ENCODE peak calls at places on chromosomes 11 and 22, in seven cellular contexts. P is NCI-H2081 treated with DMSO at 0.1 percent for 48 hours, Q is GM12891, H is lung microvascular endothelial cell, S is neural crest cell, T is T follicular helper cell, Y is RWPE1. M is an unnamed sample.
A peak's percentile ranks its signal among the peaks of the same experiment; 100 is the strongest.

GRCh38 chr11:20303451-20303965 is 60.0 kb upstream of the HTATIP2 start:
- DNase-seq in P (no peak), Q (no peak), H (no peak), S (no peak), T (no peak), Y (no peak), M (no peak)

GRCh38 chr11:65330544-65330943 is 3.1 kb upstream of the DPF2 start:
- DNase-seq in P (no peak), Q (no peak), H (no peak), S (no peak), T (no peak), Y (no peak), M (no peak)

GRCh38 chr11:134701564-134702165 is 289.6 kb upstream of the B3GAT1 start:
- DNase-seq in P (no peak), Q (no peak), H (no peak), S (no peak), T (no peak), Y (no peak), M (no peak)

GRCh38 chr22:25067851-25068421 is 115.4 kb downstream of the KIAA1671 start:
- DNase-seq in P (no peak), Q (no peak), H (no peak), S (no peak), T (peak; percentile 85), Y (no peak), M (no peak)

GRCh38 chr11:36041988-36042606 is 98.2 kb downstream of the LDLRAD3 start:
- DNase-seq in P (no peak), Q (peak; percentile 23), H (peak; percentile 34), S (no peak), T (no peak), Y (no peak), M (no peak)

GRCh38 chr22:46696225-46696518 is 41.9 kb downstream of the CERK start:
- DNase-seq in P (no peak), Q (no peak), H (no peak), S (no peak), T (no peak), Y (no peak), M (no peak)

GRCh38 chr11:70296681-70297080 is 26.2 kb downstream of the PPFIA1 start:
- DNase-seq in P (no peak), Q (no peak), H (no peak), S (no peak), T (no peak), Y (no peak), M (no peak)

GRCh38 chr22:50249382-50250248 is 1.4 kb downstream of the HDAC10 start:
- DNase-seq in P (no peak), Q (no peak), H (no peak), S (no peak), T (no peak), Y (no peak), M (no peak)

GRCh38 chr11:124894606-124895430 is 2.8 kb downstream of the ROBO4 start:
- DNase-seq in P (no peak), Q (no peak), H (no peak), S (no peak), T (no peak), Y (no peak), M (no peak)

GRCh38 chr11:111298466-111299110 is at the start of gene POU2AF3:
- DNase-seq in P (no peak), Q (peak; percentile 34), H (no peak), S (no peak), T (no peak), Y (no peak), M (peak; percentile 60)

GRCh38 chr11:70067036-70067435 is 11.1 kb upstream of the ANO1 start:
- DNase-seq in P (no peak), Q (no peak), H (no peak), S (no peak), T (no peak), Y (no peak), M (no peak)

GRCh38 chr11:78192223-78192719 is 3.6 kb downstream of the USP35 start:
- DNase-seq in P (no peak), Q (no peak), H (no peak), S (no peak), T (no peak), Y (no peak), M (peak; percentile 13)

GRCh38 chr22:49502126-49502826 is 325.4 kb downstream of the BRD1 start:
- DNase-seq in P (no peak), Q (no peak), H (no peak), S (no peak), T (no peak), Y (no peak), M (no peak)

GRCh38 chr22:28885939-28886338 is 2.6 kb downstream of the ZNRF3 start:
- DNase-seq in P (no peak), Q (no peak), H (no peak), S (no peak), T (no peak), Y (no peak), M (no peak)

GRCh38 chr11:117597083-117597482 is 199.9 kb downstream of the DSCAML1 start:
- DNase-seq in P (no peak), Q (peak; percentile 43), H (peak; percentile 62), S (peak; percentile 62), T (peak; percentile 7), Y (peak; percentile 51), M (no peak)

M was measured in hypothalamus.